ENCODE peak calls at places on chromosome 20, in six cellular contexts. V, E, Z, H, C and W are unnamed samples.

GRCh38 chr20:52200870-52201269 is 9.3 kb upstream of the ZFP64 start:
- DNase-seq in V (no peak), C (no peak), H (no peak), Z (no peak), E (no peak), W (no peak)

GRCh38 chr20:63772781-63773520 is 33.4 kb downstream of the SLC2A4RG start:
- DNase-seq in E (no peak), C (no peak), V (no peak), H (no peak), Z (no peak), W (no peak)

GRCh38 chr20:63641792-63642517 is 11.3 kb downstream of the STMN3 start:
- DNase-seq in V (peak; percentile 89), H (peak; percentile 90), E (peak; percentile 92), C (no peak), Z (peak; percentile 99), W (peak; percentile 48)

GRCh38 chr20:12623870-12624269 is 384.9 kb upstream of the SPTLC3 start:
- DNase-seq in E (no peak), H (no peak), V (no peak), C (no peak), Z (no peak), W (no peak)

GRCh38 chr20:4875578-4876067 is 125.7 kb downstream of the SLC23A2 start:
- DNase-seq in V (no peak), H (no peak), C (no peak), Z (no peak), E (no peak), W (peak; percentile 58)

GRCh38 chr20:1345030-1345755 is 16.3 kb upstream of the SDCBP2 start:
- DNase-seq in H (no peak), Z (no peak), V (no peak), C (no peak), E (no peak), W (no peak)

GRCh38 chr20:33419140-33419974 is 18.0 kb upstream of the CDK5RAP1 start:
- DNase-seq in H (no peak), Z (peak; percentile 39), C (no peak), V (no peak), E (peak; percentile 95), W (no peak)

GRCh38 chr20:4661191-4661590 is 60.5 kb upstream of the PRND start:
- DNase-seq in E (peak; percentile 46), H (no peak), Z (no peak), V (no peak), C (no peak), W (no peak)

GRCh38 chr20:59948828-59949720 is 8.9 kb downstream of the FAM217B start:
- DNase-seq in V (peak; percentile 57), H (peak; percentile 63), E (peak; percentile 56), Z (peak; percentile 44), C (no peak), W (no peak)

GRCh38 chr20:58549231-58549630 is 34.0 kb upstream of the APCDD1L start:
- DNase-seq in E (no peak), Z (no peak), H (no peak), V (no peak), C (no peak), W (no peak)

GRCh38 chr20:61249626-61250025 is 2.4 kb upstream of the CDH4 start:
- DNase-seq in H (no peak), Z (no peak), E (no peak), V (no peak), C (no peak), W (no peak)

GRCh38 chr20:3093861-3094361 is 9.4 kb upstream of the AVP start:
- DNase-seq in Z (no peak), C (no peak), V (no peak), E (no peak), H (no peak), W (no peak)

GRCh38 chr20:63740070-63740500 is 509 bp downstream of the SLC2A4RG start:
- DNase-seq in C (no peak), H (no peak), Z (peak; percentile 87), V (no peak), E (peak; percentile 76), W (no peak)

GRCh38 chr20:8527998-8528397 is 395.9 kb downstream of the PLCB1 start:
- DNase-seq in E (no peak), V (peak; percentile 33), Z (no peak), H (no peak), C (no peak), W (peak; percentile 38)

GRCh38 chr20:11376998-11377397 is 540.7 kb upstream of the BTBD3 start:
- DNase-seq in C (no peak), E (no peak), H (no peak), Z (no peak), V (no peak), W (no peak)

GRCh38 chr20:39874049-39874893 is 814.8 kb downstream of the MAFB start:
- DNase-seq in Z (peak; percentile 53), E (peak; percentile 56), H (peak; percentile 55), V (peak; percentile 71), C (peak; percentile 62), W (peak; percentile 60)

GRCh38 chr20:21315138-21315537 is 12.0 kb downstream of the XRN2 start:
- DNase-seq in V (no peak), Z (no peak), H (no peak), C (no peak), E (no peak), W (no peak)

GRCh38 chr20:3751664-3752385 is 15.7 kb downstream of the ADISSP start:
- DNase-seq in E (no peak), C (peak; percentile 60), V (peak; percentile 48), H (no peak), Z (peak; percentile 56), W (no peak)

GRCh38 chr20:10924628-10925266 is 250.9 kb upstream of the JAG1 start:
- DNase-seq in V (peak; percentile 82), H (no peak), Z (no peak), E (no peak), C (no peak), W (no peak)

GRCh38 chr20:51760905-51761544 is 7.2 kb downstream of the ATP9A start:
- DNase-seq in H (peak; percentile 100), Z (no peak), C (peak; percentile 23), V (peak; percentile 79), E (no peak), W (no peak)

GRCh38 chr20:41203660-41204059 is 66.3 kb downstream of the PLCG1 start:
- DNase-seq in H (no peak), C (no peak), Z (no peak), E (no peak), V (no peak), W (no peak)

GRCh38 chr20:41201760-41202159 is 64.4 kb downstream of the PLCG1 start:
- DNase-seq in H (no peak), V (no peak), Z (no peak), E (no peak), C (no peak), W (no peak)

GRCh38 chr20:41205313-41205712 is 68.0 kb downstream of the PLCG1 start:
- DNase-seq in H (no peak), C (no peak), Z (no peak), E (no peak), V (no peak), W (no peak)

GRCh38 chr20:41202426-41202825 is 65.1 kb downstream of the PLCG1 start:
- DNase-seq in E (no peak), H (no peak), Z (no peak), V (no peak), C (no peak), W (no peak)

DNA sequence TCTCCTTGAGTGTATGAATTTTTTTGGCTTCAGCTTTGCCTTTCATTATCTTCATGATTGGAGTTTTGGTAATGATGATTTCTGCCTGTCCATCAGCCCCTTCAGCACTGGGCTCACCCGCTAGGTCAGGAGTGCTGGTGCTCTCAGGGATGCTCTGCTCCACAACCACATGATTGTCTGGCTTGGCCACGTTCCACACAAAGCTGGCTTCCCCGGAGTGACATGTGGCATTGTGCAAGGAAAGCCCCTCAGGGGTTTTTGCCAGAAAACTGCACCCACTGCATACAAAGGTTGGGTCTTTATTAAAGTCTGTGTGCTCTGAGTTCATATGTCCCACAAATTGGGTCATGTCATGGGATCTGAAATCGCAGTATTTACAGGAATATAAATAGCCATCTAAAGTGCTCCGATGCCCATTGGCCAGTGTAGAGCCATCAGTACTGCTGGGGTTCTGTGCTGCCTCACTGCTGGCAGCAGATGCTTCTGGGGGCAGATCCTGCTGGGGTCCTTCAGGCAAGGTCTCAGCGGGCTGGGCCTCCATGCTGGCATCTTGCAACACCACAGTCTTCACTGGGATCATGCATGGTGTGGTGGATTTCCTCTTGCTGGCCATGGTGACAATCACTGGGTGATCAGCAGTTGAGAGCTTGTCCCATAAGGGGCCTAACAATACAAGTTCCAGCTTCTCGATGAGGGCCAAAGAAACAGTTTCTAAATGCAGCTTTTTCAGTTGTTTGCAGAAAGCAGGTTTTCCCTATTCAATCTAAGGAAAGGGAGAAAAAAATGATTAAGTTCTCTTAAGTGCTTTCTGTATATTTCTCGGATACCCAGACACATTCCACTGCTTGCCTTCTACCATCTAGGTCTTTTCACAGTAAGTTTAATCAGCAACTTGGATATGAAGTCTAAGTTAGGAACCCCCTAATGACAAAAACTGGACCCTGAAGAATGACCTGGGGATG is 67.2 kb downstream of the PLCG1 start:
- DNase-seq in H (no peak), V (no peak), E (no peak), C (no peak), Z (no peak), W (no peak)
- TF ChIP-seq CHD2 in H (no peak), V (no peak), E (no peak), C (no peak), Z (no peak), W (no peak)

GRCh38 chr20:53774487-53775203 is 181.0 kb upstream of the ZNF217 start:
- DNase-seq in V (peak; percentile 87), E (no peak), Z (no peak), C (no peak), H (no peak), W (no peak)
- TF ChIP-seq CHD2 in V (no peak), E (no peak), Z (no peak), C (no peak), H (no peak), W (no peak)

GRCh38 chr20:18678599-18678998 is 90.7 kb downstream of the DTD1 start:
- DNase-seq in C (no peak), H (no peak), E (no peak), V (no peak), Z (no peak), W (no peak)

GRCh38 chr20:18672826-18673225 is 85.0 kb downstream of the DTD1 start:
- DNase-seq in E (no peak), C (no peak), H (no peak), Z (peak; percentile 14), V (no peak), W (no peak)

GRCh38 chr20:18679020-18679419 is 91.2 kb downstream of the DTD1 start:
- DNase-seq in H (no peak), Z (no peak), C (no peak), E (no peak), V (peak; percentile 16), W (no peak)

GRCh38 chr20:18676366-18676765 is 88.5 kb downstream of the DTD1 start:
- DNase-seq in Z (no peak), H (no peak), E (no peak), V (no peak), C (no peak), W (no peak)

DNA sequence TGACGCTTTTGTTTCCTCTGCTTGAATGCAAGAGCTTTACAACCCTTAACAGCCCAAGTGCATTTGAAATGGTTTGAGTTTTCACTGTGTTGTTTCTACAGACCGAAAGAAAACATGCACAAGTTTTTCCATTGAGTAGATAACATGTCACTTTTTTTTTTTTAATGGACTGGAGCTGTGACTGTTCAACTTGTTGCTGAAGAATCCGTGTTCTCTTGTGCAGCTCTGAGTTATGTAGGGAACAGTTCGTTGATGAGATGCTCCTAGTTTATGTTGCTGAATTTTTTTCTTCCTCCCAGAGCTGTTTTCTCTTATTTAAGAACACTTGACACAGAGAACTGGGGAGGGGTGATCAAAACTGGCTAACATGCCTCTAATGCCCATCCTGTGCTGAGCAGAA is 89.3 kb downstream of the DTD1 start:
- DNase-seq in H (no peak), E (no peak), Z (no peak), C (no peak), V (no peak), W (no peak)
- TF ChIP-seq CHD2 in H (no peak), E (no peak), Z (no peak), C (no peak), V (no peak), W (no peak)

GRCh38 chr20:35237486-35237885 is 11.0 kb downstream of the MMP24 start:
- DNase-seq in C (no peak), E (no peak), Z (no peak), H (no peak), V (no peak), W (no peak)
- TF ChIP-seq CHD2 in C (no peak), E (no peak), Z (no peak), H (no peak), V (no peak), W (no peak)